ENCODE peak calls at places on chromosomes 1 and 21, in nine cellular contexts. One of them, this sample, is unnamed.

GRCh38 chr1:53061123-53061858 is 722 bp upstream of the PODN start:
- DNase-seq in endothelial cell: no peak
- DNase-seq in Calu3: no peak
- DNase-seq in PC-3: no peak
- DNase-seq in effector memory CD8-positive, alpha-beta T cell: no peak
- DNase-seq in HCEC 1CT: no peak
- DNase-seq in activated T-cell treated with anti-CD3 and anti-CD28 coated beads for 24 hours: no peak
- DNase-seq in H9: no peak
- DNase-seq in AML-193: no peak
- DNase-seq in this sample: no peak

GRCh38 chr21:35007348-35007747 is 41.8 kb downstream of the RUNX1 start:
- DNase-seq in effector memory CD8-positive, alpha-beta T cell: no peak
- DNase-seq in PC-3: no peak
- DNase-seq in HCEC 1CT: no peak
- DNase-seq in AML-193: no peak
- DNase-seq in endothelial cell: no peak
- DNase-seq in H9: no peak
- DNase-seq in Calu3: no peak
- DNase-seq in activated T-cell treated with anti-CD3 and anti-CD28 coated beads for 24 hours: no peak
- DNase-seq in this sample: no peak

GRCh38 chr1:158939180-158939579 is 7.8 kb downstream of the PYHIN1 start:
- DNase-seq in AML-193: no peak
- DNase-seq in HCEC 1CT: no peak
- DNase-seq in effector memory CD8-positive, alpha-beta T cell: no peak
- DNase-seq in activated T-cell treated with anti-CD3 and anti-CD28 coated beads for 24 hours: no peak
- DNase-seq in Calu3: no peak
- DNase-seq in H9: no peak
- DNase-seq in PC-3: no peak
- DNase-seq in endothelial cell: no peak
- DNase-seq in this sample: no peak

GRCh38 chr1:18907021-18907913 is 4.9 kb upstream of the ALDH4A1 start:
- DNase-seq in activated T-cell treated with anti-CD3 and anti-CD28 coated beads for 24 hours: peak; percentile 52
- DNase-seq in Calu3: peak; percentile 55
- DNase-seq in PC-3: peak; percentile 76
- DNase-seq in AML-193: peak; percentile 32
- DNase-seq in effector memory CD8-positive, alpha-beta T cell: peak; percentile 72
- DNase-seq in endothelial cell: peak; percentile 60
- DNase-seq in HCEC 1CT: peak; percentile 42
- DNase-seq in H9: peak; percentile 76
- DNase-seq in this sample: peak; percentile 56

GRCh38 chr1:2837823-2838222 is 36.3 kb upstream of the TTC34 start:
- DNase-seq in endothelial cell: no peak
- DNase-seq in H9: no peak
- DNase-seq in Calu3: no peak
- DNase-seq in PC-3: no peak
- DNase-seq in effector memory CD8-positive, alpha-beta T cell: no peak
- DNase-seq in activated T-cell treated with anti-CD3 and anti-CD28 coated beads for 24 hours: no peak
- DNase-seq in HCEC 1CT: no peak
- DNase-seq in AML-193: no peak
- DNase-seq in this sample: no peak

GRCh38 chr21:43916691-43917514 is 51.9 kb downstream of the AGPAT3 start:
- DNase-seq in activated T-cell treated with anti-CD3 and anti-CD28 coated beads for 24 hours: no peak
- DNase-seq in endothelial cell: no peak
- DNase-seq in H9: no peak
- DNase-seq in effector memory CD8-positive, alpha-beta T cell: peak; percentile 68
- DNase-seq in PC-3: no peak
- DNase-seq in HCEC 1CT: no peak
- DNase-seq in AML-193: no peak
- DNase-seq in Calu3: no peak
- DNase-seq in this sample: no peak

GRCh38 chr1:30123896-30124295 is 599.5 kb downstream of the MATN1 start:
- DNase-seq in effector memory CD8-positive, alpha-beta T cell: no peak
- DNase-seq in H9: no peak
- DNase-seq in AML-193: no peak
- DNase-seq in endothelial cell: no peak
- DNase-seq in PC-3: no peak
- DNase-seq in HCEC 1CT: no peak
- DNase-seq in activated T-cell treated with anti-CD3 and anti-CD28 coated beads for 24 hours: no peak
- DNase-seq in Calu3: no peak
- DNase-seq in this sample: no peak

GRCh38 chr21:30719401-30719800 is 824 bp upstream of the KRTAP21-3 start:
- DNase-seq in H9: no peak
- DNase-seq in HCEC 1CT: no peak
- DNase-seq in effector memory CD8-positive, alpha-beta T cell: no peak
- DNase-seq in endothelial cell: no peak
- DNase-seq in Calu3: no peak
- DNase-seq in PC-3: peak; percentile 56
- DNase-seq in activated T-cell treated with anti-CD3 and anti-CD28 coated beads for 24 hours: no peak
- DNase-seq in AML-193: no peak
- DNase-seq in this sample: no peak

GRCh38 chr1:230972855-230973271 is 5.8 kb downstream of the TTC13 start:
- DNase-seq in endothelial cell: no peak
- DNase-seq in AML-193: peak; percentile 81
- DNase-seq in H9: no peak
- DNase-seq in PC-3: peak; percentile 53
- DNase-seq in effector memory CD8-positive, alpha-beta T cell: peak; percentile 59
- DNase-seq in activated T-cell treated with anti-CD3 and anti-CD28 coated beads for 24 hours: peak; percentile 36
- DNase-seq in Calu3: peak; percentile 11
- DNase-seq in HCEC 1CT: no peak
- DNase-seq in this sample: no peak

GRCh38 chr1:229068266-229069043 is 202.5 kb upstream of the RAB4A start:
- DNase-seq in Calu3: no peak
- DNase-seq in HCEC 1CT: no peak
- DNase-seq in PC-3: no peak
- DNase-seq in effector memory CD8-positive, alpha-beta T cell: no peak
- DNase-seq in AML-193: peak; percentile 99
- DNase-seq in activated T-cell treated with anti-CD3 and anti-CD28 coated beads for 24 hours: no peak
- DNase-seq in H9: no peak
- DNase-seq in endothelial cell: no peak
- DNase-seq in this sample: no peak

GRCh38 chr1:155379180-155379876 is 58.6 kb downstream of the RUSC1 start:
- DNase-seq in HCEC 1CT: no peak
- DNase-seq in endothelial cell: no peak
- DNase-seq in H9: no peak
- DNase-seq in PC-3: peak; percentile 10
- DNase-seq in effector memory CD8-positive, alpha-beta T cell: no peak
- DNase-seq in AML-193: peak; percentile 20
- DNase-seq in activated T-cell treated with anti-CD3 and anti-CD28 coated beads for 24 hours: no peak
- DNase-seq in Calu3: no peak
- DNase-seq in this sample: no peak

GRCh38 chr1:61090546-61090945 is 8.2 kb downstream of the NFIA start:
- DNase-seq in Calu3: no peak
- DNase-seq in effector memory CD8-positive, alpha-beta T cell: no peak
- DNase-seq in PC-3: no peak
- DNase-seq in endothelial cell: no peak
- DNase-seq in H9: no peak
- DNase-seq in AML-193: no peak
- DNase-seq in activated T-cell treated with anti-CD3 and anti-CD28 coated beads for 24 hours: no peak
- DNase-seq in HCEC 1CT: no peak
- DNase-seq in this sample: no peak

GRCh38 chr1:6419803-6420593 is at the start of gene HES2:
- DNase-seq in AML-193: no peak
- DNase-seq in endothelial cell: no peak
- DNase-seq in Calu3: peak; percentile 47
- DNase-seq in activated T-cell treated with anti-CD3 and anti-CD28 coated beads for 24 hours: no peak
- DNase-seq in PC-3: peak; percentile 77
- DNase-seq in H9: peak; percentile 74
- DNase-seq in effector memory CD8-positive, alpha-beta T cell: no peak
- DNase-seq in HCEC 1CT: no peak
- DNase-seq in this sample: peak; percentile 73

GRCh38 chr1:150387200-150387599 is 23.3 kb downstream of the RPRD2 start:
- DNase-seq in endothelial cell: no peak
- DNase-seq in HCEC 1CT: no peak
- DNase-seq in activated T-cell treated with anti-CD3 and anti-CD28 coated beads for 24 hours: no peak
- DNase-seq in AML-193: peak; percentile 10
- DNase-seq in Calu3: no peak
- DNase-seq in effector memory CD8-positive, alpha-beta T cell: no peak
- DNase-seq in PC-3: no peak
- DNase-seq in H9: no peak
- DNase-seq in this sample: no peak

GRCh38 chr1:156126701-156127534 is 12.4 kb downstream of the LMNA start:
- DNase-seq in Calu3: peak; percentile 71
- DNase-seq in activated T-cell treated with anti-CD3 and anti-CD28 coated beads for 24 hours: peak; percentile 74
- DNase-seq in H9: no peak
- DNase-seq in HCEC 1CT: peak; percentile 97
- DNase-seq in effector memory CD8-positive, alpha-beta T cell: peak; percentile 65
- DNase-seq in endothelial cell: no peak
- DNase-seq in AML-193: peak; percentile 87
- DNase-seq in PC-3: peak; percentile 95
- DNase-seq in this sample: no peak

GRCh38 chr21:46413365-46413696 is 45.4 kb upstream of the DIP2A start:
- DNase-seq in PC-3: no peak
- DNase-seq in H9: no peak
- DNase-seq in Calu3: no peak
- DNase-seq in activated T-cell treated with anti-CD3 and anti-CD28 coated beads for 24 hours: no peak
- DNase-seq in HCEC 1CT: no peak
- DNase-seq in AML-193: no peak
- DNase-seq in endothelial cell: no peak
- DNase-seq in effector memory CD8-positive, alpha-beta T cell: no peak
- DNase-seq in this sample: no peak

GRCh38 chr1:19643113-19643512 is 998 bp upstream of the NBL1 start:
- DNase-seq in PC-3: peak; percentile 82
- DNase-seq in activated T-cell treated with anti-CD3 and anti-CD28 coated beads for 24 hours: no peak
- DNase-seq in HCEC 1CT: peak; percentile 81
- DNase-seq in Calu3: peak; percentile 58
- DNase-seq in endothelial cell: no peak
- DNase-seq in effector memory CD8-positive, alpha-beta T cell: no peak
- DNase-seq in AML-193: no peak
- DNase-seq in H9: no peak
- DNase-seq in this sample: peak; percentile 91

GRCh38 chr21:19507682-19508260 is 1104.2 kb upstream of the TMPRSS15 start:
- DNase-seq in effector memory CD8-positive, alpha-beta T cell: no peak
- DNase-seq in activated T-cell treated with anti-CD3 and anti-CD28 coated beads for 24 hours: no peak
- DNase-seq in HCEC 1CT: no peak
- DNase-seq in PC-3: peak; percentile 28
- DNase-seq in endothelial cell: no peak
- DNase-seq in H9: no peak
- DNase-seq in Calu3: no peak
- DNase-seq in AML-193: no peak
- DNase-seq in this sample: no peak

GRCh38 chr1:57470028-57470427 is 46.2 kb upstream of the DAB1 start:
- DNase-seq in PC-3: no peak
- DNase-seq in endothelial cell: no peak
- DNase-seq in effector memory CD8-positive, alpha-beta T cell: no peak
- DNase-seq in Calu3: no peak
- DNase-seq in activated T-cell treated with anti-CD3 and anti-CD28 coated beads for 24 hours: no peak
- DNase-seq in H9: no peak
- DNase-seq in AML-193: no peak
- DNase-seq in HCEC 1CT: peak; percentile 72
- DNase-seq in this sample: no peak

GRCh38 chr1:236465959-236466303 is 57.9 kb upstream of the LGALS8 start:
- DNase-seq in H9: no peak
- DNase-seq in PC-3: no peak
- DNase-seq in effector memory CD8-positive, alpha-beta T cell: peak; percentile 2
- DNase-seq in activated T-cell treated with anti-CD3 and anti-CD28 coated beads for 24 hours: no peak
- DNase-seq in AML-193: no peak
- DNase-seq in HCEC 1CT: no peak
- DNase-seq in Calu3: no peak
- DNase-seq in endothelial cell: no peak
- DNase-seq in this sample: no peak

GRCh38 chr1:67862685-67863084 is 29.4 kb upstream of the GNG12 start:
- DNase-seq in endothelial cell: no peak
- DNase-seq in Calu3: no peak
- DNase-seq in AML-193: no peak
- DNase-seq in PC-3: no peak
- DNase-seq in effector memory CD8-positive, alpha-beta T cell: no peak
- DNase-seq in HCEC 1CT: no peak
- DNase-seq in H9: no peak
- DNase-seq in activated T-cell treated with anti-CD3 and anti-CD28 coated beads for 24 hours: no peak
- DNase-seq in this sample: no peak

GRCh38 chr1:200040516-200041138 is 13.1 kb downstream of the NR5A2 start:
- DNase-seq in activated T-cell treated with anti-CD3 and anti-CD28 coated beads for 24 hours: no peak
- DNase-seq in effector memory CD8-positive, alpha-beta T cell: no peak
- DNase-seq in endothelial cell: peak; percentile 63
- DNase-seq in HCEC 1CT: no peak
- DNase-seq in Calu3: peak; percentile 44
- DNase-seq in H9: peak; percentile 70
- DNase-seq in PC-3: no peak
- DNase-seq in AML-193: no peak
- DNase-seq in this sample: peak; percentile 80

GRCh38 chr1:242824435-242824834 is 299.9 kb upstream of the PLD5 start:
- DNase-seq in HCEC 1CT: no peak
- DNase-seq in Calu3: peak; percentile 44
- DNase-seq in effector memory CD8-positive, alpha-beta T cell: no peak
- DNase-seq in AML-193: no peak
- DNase-seq in endothelial cell: no peak
- DNase-seq in activated T-cell treated with anti-CD3 and anti-CD28 coated beads for 24 hours: no peak
- DNase-seq in H9: no peak
- DNase-seq in PC-3: peak; percentile 60
- DNase-seq in this sample: no peak

GRCh38 chr1:176854134-176854533 is 310.4 kb downstream of the ASTN1 start:
- DNase-seq in endothelial cell: no peak
- DNase-seq in effector memory CD8-positive, alpha-beta T cell: no peak
- DNase-seq in HCEC 1CT: no peak
- DNase-seq in activated T-cell treated with anti-CD3 and anti-CD28 coated beads for 24 hours: no peak
- DNase-seq in PC-3: no peak
- DNase-seq in Calu3: no peak
- DNase-seq in H9: no peak
- DNase-seq in AML-193: no peak
- DNase-seq in this sample: no peak

GRCh38 chr1:200372095-200372884 is 37.5 kb downstream of the ZNF281 start:
- DNase-seq in PC-3: peak; percentile 99
- DNase-seq in endothelial cell: no peak
- DNase-seq in Calu3: peak; percentile 59
- DNase-seq in effector memory CD8-positive, alpha-beta T cell: no peak
- DNase-seq in HCEC 1CT: peak; percentile 93
- DNase-seq in activated T-cell treated with anti-CD3 and anti-CD28 coated beads for 24 hours: no peak
- DNase-seq in H9: no peak
- DNase-seq in AML-193: no peak
- DNase-seq in this sample: no peak

GRCh38 chr1:193183019-193183643 is 3.3 kb downstream of the B3GALT2 start:
- DNase-seq in PC-3: peak; percentile 69
- DNase-seq in AML-193: peak; percentile 48
- DNase-seq in HCEC 1CT: peak; percentile 47
- DNase-seq in endothelial cell: peak; percentile 24
- DNase-seq in Calu3: peak; percentile 39
- DNase-seq in activated T-cell treated with anti-CD3 and anti-CD28 coated beads for 24 hours: no peak
- DNase-seq in H9: no peak
- DNase-seq in effector memory CD8-positive, alpha-beta T cell: no peak
- DNase-seq in this sample: no peak

GRCh38 chr21:45064091-45064490 is 10.3 kb upstream of the ADARB1 start:
- DNase-seq in HCEC 1CT: no peak
- DNase-seq in endothelial cell: no peak
- DNase-seq in AML-193: no peak
- DNase-seq in effector memory CD8-positive, alpha-beta T cell: no peak
- DNase-seq in activated T-cell treated with anti-CD3 and anti-CD28 coated beads for 24 hours: no peak
- DNase-seq in H9: peak; percentile 58
- DNase-seq in PC-3: no peak
- DNase-seq in Calu3: no peak
- DNase-seq in this sample: no peak

GRCh38 chr1:40151457-40152079 is 9.6 kb upstream of the RLF start:
- DNase-seq in endothelial cell: no peak
- DNase-seq in effector memory CD8-positive, alpha-beta T cell: no peak
- DNase-seq in HCEC 1CT: no peak
- DNase-seq in Calu3: no peak
- DNase-seq in PC-3: no peak
- DNase-seq in H9: no peak
- DNase-seq in AML-193: no peak
- DNase-seq in activated T-cell treated with anti-CD3 and anti-CD28 coated beads for 24 hours: no peak
- DNase-seq in this sample: no peak

GRCh38 chr1:209783338-209783737 is 1.0 kb downstream of the C1orf74 start:
- DNase-seq in HCEC 1CT: no peak
- DNase-seq in H9: no peak
- DNase-seq in Calu3: no peak
- DNase-seq in effector memory CD8-positive, alpha-beta T cell: no peak
- DNase-seq in PC-3: no peak
- DNase-seq in AML-193: no peak
- DNase-seq in activated T-cell treated with anti-CD3 and anti-CD28 coated beads for 24 hours: no peak
- DNase-seq in endothelial cell: no peak
- DNase-seq in this sample: no peak

GRCh38 chr1:84143796-84144565 is at the start of gene PRKACB:
- DNase-seq in AML-193: peak; percentile 78
- DNase-seq in effector memory CD8-positive, alpha-beta T cell: peak; percentile 23
- DNase-seq in activated T-cell treated with anti-CD3 and anti-CD28 coated beads for 24 hours: no peak
- DNase-seq in PC-3: peak; percentile 63
- DNase-seq in Calu3: no peak
- DNase-seq in H9: no peak
- DNase-seq in endothelial cell: no peak
- DNase-seq in HCEC 1CT: peak; percentile 64
- DNase-seq in this sample: no peak

GRCh38 chr1:154479764-154480421 is 22.1 kb upstream of the TDRD10 start:
- DNase-seq in HCEC 1CT: peak; percentile 67
- DNase-seq in H9: peak; percentile 54
- DNase-seq in endothelial cell: peak; percentile 82
- DNase-seq in Calu3: peak; percentile 88
- DNase-seq in activated T-cell treated with anti-CD3 and anti-CD28 coated beads for 24 hours: peak; percentile 65
- DNase-seq in effector memory CD8-positive, alpha-beta T cell: peak; percentile 71
- DNase-seq in AML-193: peak; percentile 79
- DNase-seq in PC-3: peak; percentile 98
- DNase-seq in this sample: peak; percentile 83